ENCODE peak calls at places on chromosomes 12 and 14, in nine cellular contexts. Q is fibroblast of mammary gland, Y is GM23338, N is hepatocyte, K is gastrocnemius medialis, G is cardiac muscle cell, J is epithelial cell of esophagus, E is HFFc6, A is fibroblast of pulmonary artery. X is an unnamed sample.

GRCh38 chr12:40693503-40693863 is 1.2 kb downstream of the CNTN1 start:
- DNase-seq in N (peak; percentile 40), K (no peak), E (no peak), Q (no peak), G (peak; percentile 72), J (peak; percentile 46), A (no peak), Y (peak; percentile 81), X (no peak)

GRCh38 chr12:53989227-53990113 is 4.5 kb downstream of the HOXC10 start:
- DNase-seq in N (peak; percentile 74), A (peak; percentile 40), K (no peak), Y (peak; percentile 68), G (peak; percentile 45), Q (peak; percentile 71), E (no peak), J (peak; percentile 62), X (peak; percentile 74)

GRCh38 chr14:65006251-65006721 is 19.6 kb downstream of the FNTB start:
- DNase-seq in G (no peak), Y (no peak), K (no peak), E (no peak), N (no peak), J (no peak), Q (peak; percentile 57), A (no peak), X (no peak)

GRCh38 chr14:67137744-67138371 is 51.4 kb upstream of the GARIN2 start:
- DNase-seq in N (no peak), Y (peak; percentile 43), G (no peak), K (no peak), A (peak; percentile 35), Q (peak; percentile 26), J (peak; percentile 13), E (peak; percentile 29), X (peak; percentile 20)

GRCh38 chr14:60654303-60654925 is 5.1 kb upstream of the SIX1 start:
- DNase-seq in J (no peak), A (no peak), G (no peak), K (no peak), Q (peak; percentile 69), Y (no peak), N (peak; percentile 10), E (peak; percentile 79), X (no peak)

GRCh38 chr12:12147111-12147510 is 76.4 kb downstream of the BCL2L14 start:
- DNase-seq in J (no peak), A (no peak), Q (no peak), K (no peak), G (no peak), Y (no peak), N (no peak), E (no peak), X (peak; percentile 36)

GRCh38 chr14:99441157-99441870 is 39.3 kb downstream of the SETD3 start:
- DNase-seq in K (no peak), N (peak; percentile 39), E (no peak), Q (peak; percentile 8), Y (peak; percentile 72), G (peak; percentile 61), J (no peak), A (no peak), X (no peak)

GRCh38 chr14:91383439-91383838 is 34.2 kb downstream of the CCDC88C start:
- DNase-seq in Q (no peak), G (no peak), E (no peak), A (no peak), Y (peak; percentile 84), K (no peak), N (no peak), J (peak; percentile 59), X (no peak)

GRCh38 chr12:58206876-58207275 is 265.5 kb downstream of the ATP23 start:
- DNase-seq in J (no peak), E (no peak), Y (no peak), Q (no peak), K (no peak), N (no peak), A (no peak), G (no peak), X (no peak)

GRCh38 chr12:130336723-130337475 is 788 bp upstream of the PIWIL1 start:
- DNase-seq in Y (no peak), Q (no peak), J (no peak), K (no peak), A (no peak), E (no peak), N (no peak), G (no peak), X (no peak)

GRCh38 chr12:45674583-45674982 is 54.9 kb upstream of the ARID2 start:
- DNase-seq in J (peak; percentile 87), G (no peak), Y (no peak), Q (peak; percentile 79), N (peak; percentile 28), K (no peak), A (peak; percentile 95), E (peak; percentile 82), X (peak; percentile 92)

GRCh38 chr12:128078311-128078851 is 188.6 kb upstream of the TMEM132C start:
- DNase-seq in E (no peak), K (no peak), Q (no peak), Y (no peak), N (no peak), G (no peak), A (no peak), J (no peak), X (no peak)

GRCh38 chr14:42079911-42080310 is 473.2 kb downstream of the LRFN5 start:
- DNase-seq in Q (no peak), Y (no peak), J (no peak), A (no peak), E (no peak), G (no peak), N (no peak), K (no peak), X (no peak)

GRCh38 chr12:25422241-25422640 is 130.8 kb downstream of the LMNTD1 start:
- DNase-seq in J (no peak), G (no peak), A (no peak), N (no peak), K (no peak), Q (no peak), E (no peak), Y (no peak), X (no peak)

GRCh38 chr12:9798008-9798619 is 29.2 kb upstream of the KLRF1 start:
- DNase-seq in E (peak; percentile 9), N (peak; percentile 81), K (no peak), A (peak; percentile 77), Y (peak; percentile 94), G (peak; percentile 76), J (peak; percentile 94), Q (peak; percentile 39), X (peak; percentile 74)

GRCh38 chr14:94291906-94292525 is 1.1 kb downstream of the SERPINA10 start:
- DNase-seq in J (no peak), Q (no peak), N (no peak), Y (no peak), G (no peak), K (no peak), A (no peak), E (no peak), X (no peak)
- TF ChIP-seq CTCF in J (no peak), Q (no peak), N (no peak), Y (no peak), G (no peak), K (no peak), A (no peak), E (no peak), X (no peak)

GRCh38 chr14:79629372-79629771 is 581.9 kb downstream of the DIO2 start:
- DNase-seq in G (no peak), N (no peak), J (no peak), K (no peak), E (no peak), A (no peak), Q (no peak), Y (no peak), X (no peak)

GRCh38 chr14:79630561-79630960 is 580.7 kb downstream of the DIO2 start:
- DNase-seq in Y (no peak), K (no peak), Q (no peak), G (no peak), J (no peak), A (no peak), N (no peak), E (no peak), X (no peak)

GRCh38 chr14:79627058-79627457 is 584.2 kb downstream of the DIO2 start:
- DNase-seq in N (no peak), A (no peak), J (no peak), K (no peak), G (no peak), E (no peak), Y (no peak), Q (no peak), X (no peak)

GRCh38 chr14:79629891-79630560 is 581.3 kb downstream of the DIO2 start:
- DNase-seq in E (no peak), Y (no peak), N (peak; percentile 23), A (peak; percentile 7), J (no peak), Q (no peak), K (no peak), G (peak; percentile 7), X (peak; percentile 1)

DNA sequence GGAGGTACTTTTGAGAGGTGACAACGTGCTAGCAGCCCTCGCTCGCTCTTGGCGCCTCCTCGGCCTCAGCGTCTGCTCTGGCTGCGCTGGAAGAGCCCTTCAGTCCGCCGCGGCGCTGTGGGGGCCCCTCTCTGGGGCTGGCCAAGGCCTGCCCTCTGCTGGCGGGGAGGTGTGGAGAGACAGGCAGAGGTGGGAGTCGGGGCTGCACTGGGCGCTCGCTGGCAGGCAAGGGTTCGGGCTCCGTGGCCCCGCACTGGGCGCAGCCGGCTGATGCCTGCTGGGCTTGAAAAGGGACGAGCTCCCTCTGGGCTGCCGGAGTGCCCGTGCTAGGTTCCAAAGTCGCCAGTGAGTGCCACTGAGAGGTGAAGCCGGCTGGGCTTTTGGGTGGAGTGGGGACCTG is 580.0 kb downstream of the DIO2 start:
- DNase-seq in K (no peak), Y (peak; percentile 51), J (no peak), G (no peak), E (no peak), A (no peak), N (no peak), Q (no peak), X (no peak)
- TF ChIP-seq CTCF in K (no peak), Y (peak; percentile 49), J (no peak), G (no peak), E (no peak), A (no peak), N (no peak), Q (no peak), X (no peak)

DNA sequence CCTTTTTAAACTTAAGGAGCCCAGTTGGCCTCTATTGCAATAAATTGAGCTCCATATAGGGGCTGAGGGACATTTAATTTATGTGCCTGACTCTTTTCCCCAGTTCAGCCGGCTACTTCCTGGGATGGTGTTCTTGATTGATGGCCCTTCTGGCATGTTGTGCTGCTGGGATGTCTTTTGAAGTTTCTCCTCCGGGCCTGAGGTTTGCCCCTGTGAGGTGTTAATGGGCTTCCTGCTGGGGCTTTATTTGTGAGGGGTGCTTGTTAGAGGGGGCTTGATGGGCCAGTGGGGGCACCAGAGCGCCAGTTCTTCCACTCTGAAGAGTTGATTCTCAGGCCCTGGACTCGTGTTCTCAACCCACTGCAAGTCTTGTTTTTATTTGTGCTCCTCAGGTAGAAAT is 69.6 kb downstream of the CHST11 start:
- DNase-seq in A (no peak), Q (no peak), G (peak; percentile 35), J (no peak), E (no peak), K (no peak), N (no peak), Y (peak; percentile 83), X (no peak)
- TF ChIP-seq CTCF in A (no peak), Q (no peak), G (no peak), J (no peak), E (no peak), K (no peak), N (no peak), Y (no peak), X (no peak)

DNA sequence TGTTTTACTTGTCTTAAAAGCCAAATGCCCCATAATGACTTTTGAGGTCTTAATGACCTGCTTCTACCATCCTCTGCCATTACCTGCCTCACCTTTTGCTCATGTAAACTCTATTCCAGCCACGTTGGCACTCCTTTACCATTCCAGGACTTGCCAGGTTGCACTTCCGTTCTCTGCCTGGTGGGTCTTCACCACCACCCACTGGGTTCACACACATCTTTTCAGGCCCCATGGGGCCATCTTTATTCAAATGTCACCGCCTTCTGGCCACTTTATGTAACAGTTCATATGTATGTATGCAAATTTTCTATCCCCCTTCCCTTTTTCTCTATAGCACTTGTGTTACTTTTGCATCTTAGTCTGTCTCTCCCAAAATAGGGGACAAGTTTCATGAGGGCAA is 57.7 kb downstream of the ATP2A2 start:
- DNase-seq in Q (no peak), G (no peak), K (no peak), E (no peak), Y (peak; percentile 26), J (no peak), A (peak; percentile 29), N (no peak), X (peak; percentile 30)
- TF ChIP-seq CTCF in Q (peak; percentile 12), G (peak; percentile 11), K (no peak), E (peak; percentile 67), Y (peak; percentile 28), J (peak; percentile 17), A (peak; percentile 23), N (peak; percentile 7), X (peak; percentile 9)

X was measured in MCF 10A.